ENCODE peak calls at places on chromosomes 3 and 15, in five cellular contexts. E is upper lobe of left lung, M is SK-N-SH, C is breast epithelium, N is stomach. D is an unnamed sample.

GRCh38 chr3:12005951-12006625 is 1.9 kb downstream of the SYN2 start:
- DNase-seq in E (no peak), M (peak; percentile 62), C (no peak), N (no peak), D (no peak)

GRCh38 chr3:126947429-126947828 is 35.5 kb upstream of the PLXNA1 start:
- DNase-seq in E (no peak), M (no peak), C (no peak), N (no peak), D (no peak)

GRCh38 chr3:39900462-39901002 is 91.1 kb downstream of the MYRIP start:
- DNase-seq in E (no peak), M (no peak), C (no peak), N (no peak), D (no peak)

GRCh38 chr15:101394654-101395053 is 94.9 kb downstream of the PCSK6 start:
- DNase-seq in E (no peak), M (no peak), C (no peak), N (peak; percentile 5), D (no peak)

GRCh38 chr3:175777495-175777894 is 918.4 kb downstream of the NAALADL2 start:
- DNase-seq in E (no peak), M (no peak), C (no peak), N (no peak), D (no peak)

GRCh38 chr3:163266731-163267130 is 1770.1 kb downstream of the OTOL1 start:
- DNase-seq in E (no peak), M (no peak), C (no peak), N (no peak), D (no peak)

GRCh38 chr15:89575656-89576416 is 567 bp downstream of the TICRR start:
- DNase-seq in E (peak; percentile 91), M (no peak), C (no peak), N (no peak), D (no peak)

GRCh38 chr3:132279030-132279429 is 38.2 kb upstream of the ACP3 start:
- DNase-seq in E (no peak), M (no peak), C (no peak), N (no peak), D (no peak)

GRCh38 chr3:106013971-106014370 is 145.2 kb upstream of the CBLB start:
- DNase-seq in E (no peak), M (no peak), C (no peak), N (no peak), D (peak; percentile 12)

GRCh38 chr3:98188553-98188952 is 22.1 kb downstream of the OR5H15 start:
- DNase-seq in E (no peak), M (peak; percentile 0), C (no peak), N (no peak), D (no peak)

GRCh38 chr3:151592287-151592686 is 131.4 kb upstream of the IGSF10 start:
- DNase-seq in E (no peak), M (no peak), C (no peak), N (no peak), D (no peak)

GRCh38 chr15:66622677-66623076 is 56.9 kb upstream of the LCTL start:
- DNase-seq in E (no peak), M (no peak), C (no peak), N (no peak), D (peak; percentile 18)

GRCh38 chr15:66619152-66619903 is 53.5 kb upstream of the LCTL start:
- DNase-seq in E (peak; percentile 94), M (peak; percentile 90), C (peak; percentile 66), N (peak; percentile 85), D (peak; percentile 38)

GRCh38 chr15:66620744-66621344 is 55.0 kb upstream of the LCTL start:
- DNase-seq in E (no peak), M (no peak), C (no peak), N (no peak), D (no peak)

GRCh38 chr15:66623801-66624453 is 58.1 kb upstream of the LCTL start:
- DNase-seq in E (no peak), M (no peak), C (no peak), N (no peak), D (no peak)

GRCh38 chr15:66621491-66622467 is 56.0 kb upstream of the LCTL start:
- DNase-seq in E (peak; percentile 85), M (no peak), C (no peak), N (no peak), D (no peak)
- TF ChIP-seq POLR2AphosphoS5 in E (no peak), M (no peak), C (no peak), N (no peak), D (no peak)

GRCh38 chr3:17894434-17895060 is 152.1 kb upstream of the TBC1D5 start:
- DNase-seq in E (no peak), M (no peak), C (no peak), N (peak; percentile 36), D (peak; percentile 25)
- TF ChIP-seq CTCF in E (no peak), M (peak; percentile 68), C (no peak), N (no peak), D (no peak)

GRCh38 chr3:193830791-193831191 is 237.8 kb downstream of the OPA1 start:
- DNase-seq in E (no peak), M (no peak), C (peak; percentile 94), N (no peak), D (no peak)
- TF ChIP-seq POLR2AphosphoS5 in E (no peak), M (no peak), C (no peak), N (no peak), D (no peak)

GRCh38 chr3:114214542-114215341 is 22.6 kb downstream of the ZNF80 start:
- DNase-seq in E (no peak), M (no peak), C (no peak), N (no peak), D (no peak)

GRCh38 chr3:114212646-114213045 is 24.7 kb downstream of the ZNF80 start:
- DNase-seq in E (no peak), M (no peak), C (no peak), N (no peak), D (no peak)

GRCh38 chr3:114216186-114216970 is 21.0 kb downstream of the ZNF80 start:
- DNase-seq in E (no peak), M (no peak), C (no peak), N (no peak), D (no peak)

GRCh38 chr3:114213262-114213668 is 24.1 kb downstream of the ZNF80 start:
- DNase-seq in E (no peak), M (no peak), C (no peak), N (no peak), D (no peak)

GRCh38 chr3:114213669-114214541 is 23.5 kb downstream of the ZNF80 start:
- DNase-seq in E (no peak), M (peak; percentile 35), C (no peak), N (no peak), D (peak; percentile 13)
- TF ChIP-seq CTCF in E (no peak), M (peak; percentile 21), C (no peak), N (no peak), D (no peak)

GRCh38 chr3:120420855-120421570 is 29.8 kb downstream of the FSTL1 start:
- DNase-seq in E (no peak), M (no peak), C (no peak), N (no peak), D (no peak)

GRCh38 chr3:120419797-120420196 is 31.0 kb downstream of the FSTL1 start:
- DNase-seq in E (no peak), M (no peak), C (no peak), N (no peak), D (no peak)

GRCh38 chr3:120418866-120419490 is 31.8 kb downstream of the FSTL1 start:
- DNase-seq in E (no peak), M (peak; percentile 58), C (peak; percentile 53), N (peak; percentile 51), D (no peak)

GRCh38 chr3:120418446-120418845 is 32.3 kb downstream of the FSTL1 start:
- DNase-seq in E (no peak), M (no peak), C (no peak), N (no peak), D (no peak)

DNA sequence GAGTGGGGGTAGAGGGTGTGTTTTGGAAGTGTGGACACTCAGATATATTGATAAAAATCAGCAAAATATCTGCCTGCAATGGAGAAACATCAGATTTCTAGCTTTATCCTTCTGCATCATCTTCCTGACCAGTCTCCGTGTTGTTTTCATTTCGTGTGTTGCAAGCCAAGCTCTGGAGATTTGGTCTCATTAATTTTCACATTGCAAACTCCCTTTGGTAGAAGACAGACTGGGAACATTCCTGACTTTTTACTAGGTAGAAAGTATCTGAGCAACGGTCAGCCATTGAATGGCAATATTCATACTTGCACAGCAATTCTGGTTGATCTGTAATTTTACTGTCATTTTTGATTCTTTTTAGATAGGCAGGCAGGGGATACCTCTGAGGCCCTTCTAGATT is 30.4 kb downstream of the FSTL1 start:
- DNase-seq in E (no peak), M (no peak), C (no peak), N (no peak), D (no peak)
- TF ChIP-seq POLR2AphosphoS5 in E (no peak), M (no peak), C (no peak), N (no peak), D (no peak)

GRCh38 chr3:107432646-107433045 is 55.4 kb downstream of the CCDC54 start:
- DNase-seq in E (peak; percentile 15), M (peak; percentile 37), C (no peak), N (no peak), D (no peak)

GRCh38 chr3:107430214-107431047 is 53.2 kb downstream of the CCDC54 start:
- DNase-seq in E (no peak), M (peak; percentile 13), C (no peak), N (no peak), D (no peak)

GRCh38 chr3:107431298-107432012 is 54.2 kb downstream of the CCDC54 start:
- DNase-seq in E (peak; percentile 93), M (peak; percentile 90), C (peak; percentile 59), N (peak; percentile 61), D (no peak)

GRCh38 chr3:107431048-107431297 is 53.7 kb downstream of the CCDC54 start:
- DNase-seq in E (no peak), M (no peak), C (peak; percentile 20), N (no peak), D (peak; percentile 12)

DNA sequence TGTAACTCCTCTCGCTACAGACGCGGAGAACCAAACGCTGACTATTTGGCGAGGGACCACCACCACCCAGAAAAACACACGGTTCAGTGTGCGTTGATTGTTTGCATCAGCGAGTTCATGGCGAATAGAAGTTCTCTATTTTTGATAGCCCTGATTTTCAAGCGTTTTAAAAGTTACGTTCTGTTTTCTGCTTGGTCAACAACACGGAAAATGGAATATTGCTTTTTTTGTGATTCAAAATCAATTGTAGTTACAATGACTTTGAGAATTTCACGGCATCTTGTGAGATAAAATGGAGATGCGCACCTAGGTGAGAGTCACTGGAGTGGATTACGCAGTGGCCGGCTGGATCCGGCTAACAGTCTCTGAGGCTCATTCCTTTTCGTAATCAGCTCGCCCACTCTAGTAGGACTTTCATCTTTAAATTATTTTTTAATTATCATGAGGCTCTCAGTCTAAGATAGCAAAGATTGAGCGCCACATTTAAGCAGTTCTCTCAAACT is 54.8 kb downstream of the CCDC54 start:
- DNase-seq in E (no peak), M (peak; percentile 56), C (no peak), N (no peak), D (no peak)
- TF ChIP-seq CTCF in E (no peak), M (no peak), C (no peak), N (no peak), D (no peak)

GRCh38 chr3:23804441-23805227 is 1.1 kb upstream of the UBE2E1 start:
- DNase-seq in E (no peak), M (no peak), C (no peak), N (no peak), D (no peak)

GRCh38 chr3:23805228-23805880 is 401 bp upstream of the UBE2E1 start:
- DNase-seq in E (no peak), M (no peak), C (no peak), N (no peak), D (no peak)

GRCh38 chr3:23807161-23808015 is 1.6 kb downstream of the UBE2E1 start:
- DNase-seq in E (no peak), M (no peak), C (no peak), N (no peak), D (no peak)

GRCh38 chr3:23806322-23807160 is 786 bp downstream of the UBE2E1 start:
- DNase-seq in E (peak; percentile 89), M (peak; percentile 80), C (no peak), N (no peak), D (no peak)

GRCh38 chr3:23805881-23806321 is at the start of gene UBE2E1:
- DNase-seq in E (peak; percentile 93), M (peak; percentile 83), C (peak; percentile 54), N (peak; percentile 73), D (peak; percentile 87)
- TF ChIP-seq POLR2AphosphoS5 in E (no peak), M (peak; percentile 51), C (no peak), N (peak; percentile 67), D (peak; percentile 83)

D was measured in HL-60.